ENCODE peak calls at places on chromosomes 11 and 22, in four cellular contexts. M is H1, S is skeletal muscle cell, L is adrenal gland. D is an unnamed sample.

GRCh38 chr11:2928605-2929510 is at the start of gene PHLDA2:
- DNase-seq in M (peak), S (peak), L (peak), D (no peak)

GRCh38 chr11:19088791-19089190 is 28.2 kb upstream of the ZDHHC13 start:
- DNase-seq in M (no peak), L (no peak), S (no peak), D (no peak)

GRCh38 chr11:128928400-128928799 is 14.3 kb downstream of the TP53AIP1 start:
- DNase-seq in M (no peak), L (no peak), S (no peak), D (no peak)

GRCh38 chr11:36354221-36355003 is 58.3 kb downstream of the PRR5L start:
- DNase-seq in L (no peak), S (no peak), M (no peak), D (no peak)

GRCh38 chr11:35539781-35540281 is 14.4 kb upstream of the PAMR1 start:
- DNase-seq in M (no peak), S (no peak), L (peak), D (no peak)

GRCh38 chr11:31656051-31656450 is 146.5 kb downstream of the ELP4 start:
- DNase-seq in M (no peak), L (no peak), S (no peak), D (no peak)

GRCh38 chr11:86676533-86677154 is 4.2 kb upstream of the ME3 start:
- DNase-seq in M (peak), S (no peak), L (no peak), D (no peak)

GRCh38 chr22:25437414-25438160 is 126.9 kb upstream of the GRK3 start:
- DNase-seq in L (no peak), M (peak), S (no peak), D (no peak)

GRCh38 chr11:117071344-117071787 is 26.9 kb downstream of the SIK3 start:
- DNase-seq in L (peak), S (no peak), M (no peak), D (no peak)

GRCh38 chr11:122954455-122954854 is 27.2 kb downstream of the BSX start:
- DNase-seq in L (no peak), M (no peak), S (no peak), D (no peak)

GRCh38 chr11:64561984-64562722 is 28.9 kb upstream of the SLC22A12 start:
- DNase-seq in M (no peak), L (no peak), S (no peak), D (no peak)

GRCh38 chr22:30301995-30302809 is 12.9 kb upstream of the CASTOR1 start:
- DNase-seq in M (no peak), S (peak), L (peak), D (no peak)

GRCh38 chr11:75303544-75304224 is 47.8 kb downstream of the ARRB1 start:
- DNase-seq in M (no peak), S (no peak), L (no peak), D (no peak)

GRCh38 chr11:1750840-1751520 is 585 bp upstream of the IFITM10 start:
- DNase-seq in S (no peak), M (no peak), L (no peak), D (no peak)

GRCh38 chr11:92269021-92269420 is 44.4 kb downstream of the FAT3 start:
- DNase-seq in S (no peak), M (no peak), L (no peak), D (no peak)

GRCh38 chr11:105265859-105266258 is 126.3 kb upstream of the CARD18 start:
- DNase-seq in L (no peak), M (no peak), S (peak), D (no peak)

GRCh38 chr22:19132153-19132552 is 1.0 kb downstream of the TSSK2 start:
- DNase-seq in S (no peak), L (no peak), M (no peak), D (no peak)

GRCh38 chr11:45259607-45260006 is 26.5 kb downstream of the SYT13 start:
- DNase-seq in M (no peak), S (no peak), L (peak), D (no peak)

GRCh38 chr11:70630816-70631623 is 232.7 kb downstream of the CTTN start:
- DNase-seq in M (no peak), S (no peak), L (peak), D (no peak)

GRCh38 chr11:70296681-70297080 is 26.2 kb downstream of the PPFIA1 start:
- DNase-seq in S (no peak), L (no peak), M (no peak), D (no peak)

GRCh38 chr11:13963169-13963948 is 836 bp downstream of the SPON1 start:
- DNase-seq in M (no peak), S (no peak), L (no peak), D (no peak)

GRCh38 chr22:30830907-30831306 is 136.2 kb downstream of the OSBP2 start:
- DNase-seq in L (no peak), M (no peak), S (peak), D (no peak)

GRCh38 chr11:70352601-70353000 is 45.7 kb upstream of the CTTN start:
- DNase-seq in L (no peak), M (peak), S (no peak), D (no peak)

GRCh38 chr22:48707749-48708557 is 1119.7 kb downstream of the BRD1 start:
- DNase-seq in M (no peak), L (no peak), S (no peak), D (no peak)

GRCh38 chr22:36860821-36861659 is at the start of gene NCF4:
- DNase-seq in L (peak), M (no peak), S (no peak), D (peak)

GRCh38 chr11:103091441-103091809 is 535 bp downstream of the DCUN1D5 start:
- DNase-seq in L (peak), S (no peak), M (peak), D (peak)

GRCh38 chr11:117145393-117145761 is 1.3 kb downstream of the PAFAH1B2 start:
- DNase-seq in S (no peak), M (no peak), L (peak), D (peak)

GRCh38 chr11:34609850-34610249 is 11.0 kb upstream of the EHF start:
- DNase-seq in S (no peak), L (peak), M (no peak), D (no peak)

GRCh38 chr11:2419638-2420501 is 19.3 kb downstream of the TSSC4 start:
- DNase-seq in S (peak), M (peak), L (peak), D (peak)

GRCh38 chr22:44450503-44450902 is 47.5 kb downstream of the RTL6 start:
- DNase-seq in L (no peak), M (no peak), S (no peak), D (no peak)

GRCh38 chr11:65121447-65121864 is 478 bp downstream of the FAU start:
- DNase-seq in S (no peak), L (peak), M (no peak), D (no peak)

GRCh38 chr11:120652705-120653335 is 141.3 kb downstream of the GRIK4 start:
- DNase-seq in L (no peak), M (no peak), S (no peak), D (peak)

GRCh38 chr11:75434051-75434450 is 1.0 kb upstream of the KLHL35 start:
- DNase-seq in M (no peak), L (no peak), S (no peak), D (no peak)

GRCh38 chr11:67584205-67584880 is 731 bp downstream of the GSTP1 start:
- DNase-seq in S (no peak), M (peak), L (peak), D (peak)

GRCh38 chr11:12090061-12090572 is 20.3 kb upstream of the MICAL2 start:
- DNase-seq in L (no peak), M (no peak), S (no peak), D (peak)

GRCh38 chr11:13668957-13669521 is 571 bp downstream of the FAR1 start:
- DNase-seq in L (peak), S (no peak), M (peak), D (no peak)

DNA sequence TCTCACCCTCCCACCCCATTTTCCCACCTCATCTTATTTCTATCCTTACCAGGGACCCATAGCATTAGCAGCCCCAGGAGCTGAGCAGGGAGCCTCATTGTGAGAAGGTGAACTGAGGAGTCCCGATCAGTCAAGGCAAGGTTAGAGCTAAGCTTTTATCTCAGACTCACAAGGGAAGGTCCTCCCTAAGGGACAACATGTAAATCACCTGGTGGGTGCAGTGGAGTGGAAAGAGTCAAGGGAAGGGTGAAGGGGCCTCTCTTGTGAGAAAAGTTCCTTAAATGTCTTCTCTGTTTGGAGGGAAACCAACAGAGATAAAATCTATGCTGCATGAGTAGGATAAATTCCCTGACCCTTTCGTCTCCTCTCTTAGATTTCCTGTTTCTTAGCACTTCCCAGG is 85.9 kb downstream of the GAB4 start:
- DNase-seq in S (no peak), L (no peak), M (no peak), D (no peak)
- H3K4me3 ChIP-seq in S (no peak), L (no peak), M (no peak), D (no peak)

DNA sequence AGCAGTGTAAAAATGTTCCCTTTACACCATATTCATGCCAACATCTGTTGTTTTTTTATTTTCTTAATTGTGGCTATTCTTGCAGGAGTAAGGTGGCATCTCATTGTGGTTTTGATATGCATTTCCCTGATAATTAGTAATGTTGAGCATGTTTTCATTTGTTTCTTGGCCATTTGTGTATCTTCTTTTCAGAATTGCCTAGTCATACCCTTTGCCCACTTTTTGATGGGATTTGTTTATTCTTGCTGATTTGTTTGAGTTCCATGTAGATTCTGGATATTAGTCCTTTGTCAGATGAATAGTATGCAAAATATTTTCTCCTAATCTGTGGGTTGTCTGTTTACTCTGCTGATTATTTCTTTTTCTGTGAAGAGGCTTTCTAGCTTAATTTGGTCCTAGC is 98.9 kb upstream of the SERPIND1 start:
- DNase-seq in M (no peak), L (no peak), S (no peak), D (no peak)
- H3K4me3 ChIP-seq in M (no peak), L (no peak), S (no peak), D (no peak)

DNA sequence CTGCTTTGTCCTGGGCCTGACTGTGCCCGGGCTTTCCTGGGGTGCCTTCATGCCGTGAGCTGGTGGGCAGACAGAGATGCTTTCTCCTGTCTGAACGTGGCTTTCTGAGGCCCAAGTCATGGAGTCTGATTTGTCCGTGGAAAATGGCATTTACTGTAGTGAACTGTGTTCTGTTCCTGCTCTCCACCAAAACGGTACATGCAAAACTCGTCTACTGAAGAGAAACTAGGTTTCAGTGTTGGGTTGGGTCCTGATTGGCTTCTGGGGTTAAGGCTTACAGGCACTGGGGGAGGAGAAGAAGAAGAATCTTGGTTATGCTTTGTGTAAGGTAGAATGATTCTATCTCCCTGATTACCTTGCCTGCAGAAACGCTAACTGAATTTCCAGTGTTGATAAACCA is 541.7 kb downstream of the NTM start:
- DNase-seq in M (no peak), S (no peak), L (no peak), D (no peak)
- H3K4me3 ChIP-seq in M (peak), S (peak), L (no peak), D (no peak)

GRCh38 chr11:73137262-73137941 is 4.7 kb downstream of the FCHSD2 start:
- DNase-seq in L (no peak), M (no peak), S (no peak), D (no peak)
- H3K4me3 ChIP-seq in L (no peak), M (no peak), S (no peak), D (no peak)

GRCh38 chr22:41479671-41480396 is 10.9 kb downstream of the ACO2 start:
- DNase-seq in S (peak), M (peak), L (no peak), D (no peak)
- H3K4me3 ChIP-seq in S (no peak), M (peak), L (no peak), D (no peak)

GRCh38 chr11:47234669-47235075 is 13.9 kb downstream of the ACP2 start:
- DNase-seq in M (no peak), S (no peak), L (peak), D (peak)

GRCh38 chr11:47233051-47233450 is 15.6 kb downstream of the ACP2 start:
- DNase-seq in L (no peak), M (no peak), S (no peak), D (no peak)

GRCh38 chr11:47233989-47234668 is 14.5 kb downstream of the ACP2 start:
- DNase-seq in M (no peak), S (no peak), L (peak), D (peak)

GRCh38 chr11:47236482-47236881 is 12.1 kb downstream of the ACP2 start:
- DNase-seq in L (peak), M (no peak), S (peak), D (no peak)

GRCh38 chr11:47235163-47235562 is 13.5 kb downstream of the ACP2 start:
- DNase-seq in M (no peak), L (no peak), S (no peak), D (no peak)
- H3K4me3 ChIP-seq in M (no peak), L (no peak), S (no peak), D (no peak)

DNA sequence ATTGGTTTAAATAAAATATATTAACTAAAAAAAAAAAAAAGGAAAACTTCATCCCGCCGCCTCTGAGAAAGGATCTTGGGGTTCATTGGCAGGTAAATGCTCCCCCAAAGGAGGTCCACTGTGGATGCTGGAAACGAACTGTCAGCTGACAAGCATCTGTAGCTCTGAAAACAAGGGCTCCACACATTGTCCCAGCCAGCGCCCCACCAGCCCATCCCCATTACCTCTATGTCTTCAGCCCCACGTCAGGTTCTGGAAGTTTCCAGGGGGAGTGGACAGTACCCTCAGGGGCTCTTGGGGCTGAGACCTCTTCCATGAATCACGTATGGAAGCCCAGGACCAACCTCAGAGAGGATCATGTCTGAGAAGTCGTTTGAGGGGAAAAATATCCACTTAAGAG is 66.4 kb upstream of the WNT7B start:
- DNase-seq in M (no peak), L (no peak), S (no peak), D (no peak)
- H3K4me3 ChIP-seq in M (peak), L (no peak), S (no peak), D (peak)

GRCh38 chr11:77547047-77547836 is 42.5 kb upstream of the AQP11 start:
- DNase-seq in M (no peak), S (no peak), L (no peak), D (no peak)
- H3K4me3 ChIP-seq in M (no peak), S (no peak), L (no peak), D (no peak)

DNA sequence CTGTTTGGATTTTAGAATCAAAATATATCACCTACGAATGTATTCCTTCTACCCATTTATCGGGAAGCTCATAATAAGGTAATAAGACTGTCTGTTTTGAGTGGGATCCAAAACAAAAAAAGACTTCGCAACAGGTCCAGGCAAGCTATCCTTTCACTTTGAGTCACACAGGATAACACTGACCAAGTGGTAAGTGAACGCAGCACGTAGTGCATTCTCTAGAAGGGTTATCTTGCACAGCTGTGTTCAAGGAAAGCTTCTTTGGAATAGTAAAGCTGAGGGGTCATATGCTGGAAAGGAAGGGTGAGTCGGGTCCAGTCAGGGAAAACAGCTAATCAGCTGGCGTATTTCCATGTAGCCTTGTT is 22.3 kb upstream of the NRGN start:
- DNase-seq in M (no peak), S (no peak), L (no peak), D (no peak)
- H3K4me3 ChIP-seq in M (peak), S (peak), L (no peak), D (no peak)

D was measured in DND-41.